ENCODE peak calls at places on chromosomes 12 and 14, in seven cellular contexts. D, E, L, S, H, P and K are unnamed samples.

GRCh38 chr14:30974628-30975027 is 50.8 kb upstream of the AP4S1 start:
- DNase-seq in H (no peak), L (no peak), D (no peak), P (no peak), E (no peak), S (peak; percentile 43), K (peak; percentile 76)

GRCh38 chr12:3171195-3171591 is 94.0 kb downstream of the TSPAN9 start:
- DNase-seq in H (peak; percentile 30), E (no peak), P (no peak), S (no peak), L (no peak), D (no peak), K (no peak)

GRCh38 chr12:45668641-45669040 is 60.9 kb upstream of the ARID2 start:
- DNase-seq in E (no peak), D (no peak), L (no peak), H (no peak), P (no peak), S (no peak), K (no peak)

GRCh38 chr12:125685885-125686284 is 620.6 kb downstream of the AACS start:
- DNase-seq in E (no peak), S (no peak), H (no peak), P (no peak), D (no peak), L (no peak), K (peak; percentile 53)

GRCh38 chr12:94175763-94176660 is 27.6 kb downstream of the PLXNC1 start:
- DNase-seq in H (no peak), P (peak; percentile 84), E (no peak), L (no peak), D (no peak), S (no peak), K (no peak)

GRCh38 chr12:31728289-31728916 is 418 bp downstream of the AMN1 start:
- DNase-seq in P (no peak), H (no peak), S (peak; percentile 55), L (no peak), D (peak; percentile 60), E (no peak), K (peak; percentile 28)

GRCh38 chr12:93223440-93224426 is 154.0 kb upstream of the NUDT4 start:
- DNase-seq in L (no peak), S (no peak), D (no peak), P (peak; percentile 86), E (no peak), H (no peak), K (peak; percentile 41)

GRCh38 chr14:105602243-105602750 is 75.9 kb downstream of the TMEM121 start:
- DNase-seq in D (no peak), S (no peak), E (no peak), H (no peak), L (no peak), P (no peak), K (no peak)

GRCh38 chr12:138898-139534 is 72.4 kb downstream of the IQSEC3 start:
- DNase-seq in L (no peak), E (peak; percentile 29), H (peak; percentile 11), D (no peak), P (no peak), S (no peak), K (no peak)

GRCh38 chr12:116233669-116234068 is 43.8 kb downstream of the MED13L start:
- DNase-seq in P (no peak), L (no peak), E (no peak), D (no peak), S (no peak), H (peak; percentile 56), K (no peak)

GRCh38 chr14:65377576-65377975 is 35.0 kb upstream of the FUT8 start:
- DNase-seq in P (peak; percentile 32), E (no peak), S (no peak), L (no peak), H (no peak), D (no peak), K (peak; percentile 71)

GRCh38 chr12:103523771-103524170 is 28.0 kb upstream of the C12orf42 start:
- DNase-seq in H (no peak), L (no peak), D (no peak), S (no peak), E (no peak), P (no peak), K (no peak)

GRCh38 chr12:96047621-96048211 is 12.3 kb upstream of the LTA4H start:
- DNase-seq in D (no peak), L (no peak), H (no peak), E (no peak), S (peak; percentile 56), P (peak; percentile 97), K (peak; percentile 56)

GRCh38 chr14:102234331-102235264 is 70.4 kb downstream of the MOK start:
- DNase-seq in H (no peak), D (no peak), S (no peak), L (no peak), P (peak; percentile 47), E (no peak), K (peak; percentile 31)
- H3K4me3 ChIP-seq in H (peak overlapping the region; percentile 9), D (no peak overlapping the region), S (no peak overlapping the region), L (no peak overlapping the region), P (peak overlapping the region; percentile 85), E (peak overlapping the region; percentile 52), K (peak overlapping the region; percentile 38)

GRCh38 chr12:123073962-123074801 is 76.7 kb downstream of the PITPNM2 start:
- DNase-seq in S (no peak), D (no peak), L (no peak), H (no peak), E (no peak), P (no peak), K (no peak)

GRCh38 chr12:123076604-123077297 is 74.1 kb downstream of the PITPNM2 start:
- DNase-seq in P (peak; percentile 51), S (no peak), D (peak; percentile 31), H (peak; percentile 6), L (no peak), E (no peak), K (no peak)

GRCh38 chr12:123077298-123078113 is 73.4 kb downstream of the PITPNM2 start:
- DNase-seq in L (no peak), S (no peak), D (no peak), E (no peak), P (no peak), H (no peak), K (no peak)

GRCh38 chr12:123075092-123075491 is 75.8 kb downstream of the PITPNM2 start:
- DNase-seq in S (no peak), D (no peak), H (no peak), E (no peak), P (no peak), L (no peak), K (no peak)

GRCh38 chr12:123075591-123076171 is 75.2 kb downstream of the PITPNM2 start:
- DNase-seq in D (no peak), P (no peak), H (no peak), L (peak; percentile 81), S (no peak), E (no peak), K (peak; percentile 56)
- TF ChIP-seq CTCF in D (no peak), P (no peak), H (peak; percentile 29), L (no peak), S (no peak), E (peak; percentile 22), K (peak; percentile 36)

GRCh38 chr14:92652413-92653151 is 95.8 kb downstream of the LGMN start:
- DNase-seq in E (peak; percentile 31), P (no peak), D (no peak), S (no peak), L (no peak), H (no peak), K (no peak)
- H3K4me3 ChIP-seq in E (peak overlapping the region; percentile 45), P (peak overlapping the region; percentile 49), D (no peak overlapping the region), S (no peak overlapping the region), L (no peak overlapping the region), H (no peak overlapping the region), K (no peak overlapping the region)

GRCh38 chr12:81615031-81615430 is 144.1 kb downstream of the PPFIA2 start:
- DNase-seq in P (no peak), E (no peak), L (no peak), H (no peak), D (no peak), S (no peak), K (no peak)

GRCh38 chr12:81610955-81611889 is 147.9 kb downstream of the PPFIA2 start:
- DNase-seq in D (peak; percentile 15), S (no peak), P (peak; percentile 27), H (no peak), L (peak; percentile 40), E (no peak), K (peak; percentile 1)
- TF ChIP-seq CTCF in D (peak; percentile 53), S (no peak), P (peak; percentile 35), H (peak; percentile 58), L (peak; percentile 41), E (peak; percentile 53), K (peak; percentile 33)

GRCh38 chr14:49691031-49691430 is 1.9 kb upstream of the KLHDC1 start:
- DNase-seq in D (no peak), E (no peak), S (no peak), P (no peak), L (no peak), H (no peak), K (no peak)

GRCh38 chr14:49692191-49692757 is 646 bp upstream of the KLHDC1 start:
- DNase-seq in H (no peak), L (no peak), S (no peak), P (no peak), E (no peak), D (no peak), K (peak; percentile 37)

GRCh38 chr14:49686425-49686824 is 1.6 kb downstream of the POLE2 start:
- DNase-seq in E (no peak), H (no peak), D (no peak), P (no peak), L (no peak), S (no peak), K (no peak)

GRCh38 chr14:49687942-49688700 is at the start of gene POLE2:
- DNase-seq in L (peak; percentile 87), P (peak; percentile 90), E (peak; percentile 78), H (peak; percentile 45), S (peak; percentile 66), D (peak; percentile 93), K (peak; percentile 66)

DNA sequence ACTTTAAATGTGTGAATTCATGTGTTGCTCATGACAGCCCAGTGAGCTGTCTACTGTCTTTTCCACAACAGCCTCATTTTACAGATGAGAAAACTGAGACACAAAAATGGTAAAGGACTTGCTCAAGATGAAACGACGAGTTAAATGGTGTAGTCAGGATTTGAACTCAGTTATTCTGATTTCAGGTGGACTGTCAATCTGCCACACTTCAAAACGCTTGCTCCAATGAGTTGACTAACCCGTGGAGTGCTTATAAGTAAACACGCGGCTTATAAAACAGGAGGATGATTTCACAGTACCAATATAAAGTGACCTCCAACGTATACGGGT is 652 bp upstream of the POLE2 start:
- DNase-seq in E (no peak), L (no peak), S (no peak), D (no peak), H (no peak), P (no peak), K (no peak)
- H3K4me3 ChIP-seq in E (peak overlapping the region; percentile 77), L (no peak overlapping the region), S (no peak overlapping the region), D (peak overlapping the region; percentile 79), H (no peak overlapping the region), P (peak overlapping the region; percentile 92), K (no peak overlapping the region)